ENCODE peak calls at places on chromosome 21, in seven cellular contexts. Y is upper lobe of left lung, E is stomach, J is breast epithelium, R is testis, U is esophagus squamous epithelium, I is tibial nerve. C is an unnamed sample.

GRCh38 chr21:43320526-43320925 is 106.4 kb downstream of the SIK1 start:
- DNase-seq in J (no peak), Y (no peak), U (no peak), R (no peak), E (no peak), I (no peak), C (no peak)

GRCh38 chr21:29025328-29025713 is 853 bp downstream of the USP16 start:
- DNase-seq in E (no peak), I (no peak), R (no peak), Y (no peak), U (no peak), J (no peak), C (no peak)

GRCh38 chr21:41847066-41847804 is 31.9 kb downstream of the PRDM15 start:
- DNase-seq in Y (no peak), I (no peak), J (no peak), R (no peak), U (no peak), E (no peak), C (peak)

GRCh38 chr21:44461005-44461404 is 5.7 kb downstream of the LRRC3 start:
- DNase-seq in J (no peak), E (no peak), Y (no peak), I (no peak), U (no peak), R (no peak), C (peak)

GRCh38 chr21:31630062-31630711 is 29.3 kb upstream of the SOD1 start:
- DNase-seq in E (peak), U (no peak), I (peak), Y (peak), R (no peak), J (peak), C (no peak)

GRCh38 chr21:41228006-41228370 is 60.0 kb downstream of the BACE2 start:
- DNase-seq in Y (no peak), R (no peak), E (no peak), I (no peak), J (no peak), U (no peak), C (no peak)

GRCh38 chr21:15192243-15192642 is 127.4 kb upstream of the NRIP1 start:
- DNase-seq in Y (no peak), R (no peak), E (no peak), U (no peak), J (no peak), I (peak), C (no peak)

GRCh38 chr21:36209626-36210171 is 53.1 kb downstream of the DOP1B start:
- DNase-seq in Y (peak), I (peak), U (no peak), J (no peak), E (peak), R (peak), C (no peak)

DNA sequence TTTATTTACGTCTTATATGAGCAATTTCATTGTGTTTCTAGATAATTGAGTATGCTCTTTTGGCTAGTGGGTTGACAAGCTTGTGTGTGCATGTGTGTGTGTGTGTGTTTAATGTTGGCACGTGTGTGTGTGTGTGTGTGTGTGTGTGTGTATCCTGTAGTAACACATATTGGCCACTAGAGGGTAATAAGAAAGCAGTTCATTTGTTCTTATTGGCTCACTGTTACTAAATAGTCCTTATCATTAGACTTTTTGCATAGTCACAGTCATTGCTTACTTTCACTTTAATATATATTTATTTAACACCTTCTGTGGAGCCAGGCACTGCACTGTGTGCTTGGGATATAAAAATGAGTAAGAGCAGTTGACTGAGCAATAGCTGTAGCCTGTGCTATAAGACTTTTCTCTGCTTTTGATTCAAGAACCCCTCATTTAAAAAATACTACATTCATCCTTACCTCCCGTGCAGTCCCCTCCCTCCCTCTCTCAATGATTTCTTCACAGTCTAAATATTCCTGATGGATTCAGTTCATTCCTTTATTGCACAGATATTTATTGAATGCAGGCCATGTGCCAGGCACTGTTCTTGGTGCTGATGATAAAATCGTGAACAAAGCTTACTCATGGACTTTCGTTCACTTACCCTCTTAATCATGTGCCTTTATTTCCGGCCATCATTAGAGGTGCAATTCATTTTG is 96.7 kb downstream of the DYRK1A start:
- DNase-seq in R (no peak), E (peak), J (no peak), U (no peak), I (no peak), Y (no peak), C (no peak)
- TF ChIP-seq POLR2A in R (no peak), E (no peak), J (no peak), U (no peak), I (no peak), Y (no peak), C (no peak)

DNA sequence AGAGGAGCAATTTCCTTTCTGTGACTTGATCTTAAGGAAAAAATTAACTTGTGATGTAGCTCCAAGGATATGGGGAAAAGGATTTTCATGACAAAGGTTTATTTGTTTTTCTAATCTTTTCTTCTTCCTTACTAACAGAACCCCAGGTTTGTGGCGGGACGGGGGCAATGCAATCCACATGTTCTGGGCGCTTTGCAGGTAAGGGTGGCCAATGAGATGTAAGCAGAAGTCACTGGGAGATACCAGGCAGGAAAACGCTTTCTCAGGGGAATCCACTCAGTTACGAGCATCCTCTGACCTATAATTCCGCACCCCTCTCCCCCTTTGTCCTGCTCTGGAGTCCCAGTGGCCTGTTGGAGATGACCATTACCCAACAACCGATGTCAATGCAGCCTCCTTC is 122.0 kb downstream of the MRPS6 start:
- DNase-seq in E (no peak), J (no peak), I (no peak), Y (no peak), U (no peak), R (no peak), C (no peak)
- H3K4me3 ChIP-seq in E (no peak), J (no peak), I (no peak), Y (no peak), U (no peak), R (no peak), C (no peak)

GRCh38 chr21:45981154-45981606 is 390 bp upstream of the COL6A1 start:
- DNase-seq in J (peak), R (peak), Y (peak), I (peak), E (peak), U (no peak), C (peak)
- H3K27ac ChIP-seq in J (peak), R (peak), Y (peak), I (peak), E (peak), U (peak), C (peak)

GRCh38 chr21:26563977-26564503 is 9.0 kb downstream of the CYYR1 start:
- DNase-seq in E (no peak), U (no peak), I (no peak), J (no peak), R (no peak), Y (no peak), C (no peak)
- TF ChIP-seq POLR2A in E (no peak), U (no peak), I (no peak), J (no peak), R (no peak), Y (no peak), C (no peak)

GRCh38 chr21:33267250-33267649 is 1.1 kb downstream of the IL10RB start:
- DNase-seq in U (no peak), I (no peak), Y (no peak), J (no peak), E (no peak), R (no peak), C (no peak)

GRCh38 chr21:33266050-33266783 is at the start of gene IL10RB:
- DNase-seq in J (peak), E (peak), Y (peak), U (peak), R (peak), I (peak), C (peak)

GRCh38 chr21:33268392-33268735 is 2.2 kb downstream of the IL10RB start:
- DNase-seq in R (no peak), E (peak), I (no peak), Y (no peak), U (no peak), J (no peak), C (no peak)

GRCh38 chr21:33265664-33266049 is 510 bp upstream of the IL10RB start:
- DNase-seq in R (peak), I (peak), E (peak), Y (peak), J (no peak), U (peak), C (peak)

DNA sequence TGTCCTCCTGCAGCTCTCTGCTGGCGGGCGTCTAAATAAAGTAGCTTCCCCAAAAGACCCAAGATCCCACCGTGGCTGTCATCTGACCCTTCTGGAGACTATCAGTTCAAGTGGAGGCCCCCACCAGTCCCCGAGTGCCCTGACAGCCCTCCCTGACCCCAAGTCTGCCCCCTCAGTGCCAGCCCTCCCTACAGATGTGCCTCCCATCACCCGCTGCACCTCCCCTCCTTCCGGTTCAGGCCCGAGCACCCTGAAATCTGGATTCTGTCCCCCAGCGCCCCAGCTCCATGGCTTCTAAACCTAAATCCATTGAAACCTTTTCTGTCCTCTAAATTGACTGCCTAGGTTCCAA is 593 bp downstream of the IL10RB start:
- DNase-seq in R (no peak), J (no peak), Y (no peak), E (peak), I (no peak), U (no peak), C (no peak)
- H3K4me3 ChIP-seq in R (peak), J (peak), Y (peak), E (peak), I (peak), U (peak), C (peak)

GRCh38 chr21:39799178-39799577 is 54.2 kb downstream of the IGSF5 start:
- DNase-seq in J (no peak), U (no peak), Y (no peak), E (no peak), R (no peak), I (no peak), C (no peak)
- H3K27ac ChIP-seq in J (no peak), U (no peak), Y (no peak), E (no peak), R (no peak), I (no peak), C (peak)

C was measured in sigmoid colon.